ENCODE peak calls at places on chromosome 4, in eight cellular contexts. D is WTC11; H is fibroblast of mammary gland; Z is epithelial cell of esophagus; X is cardiac muscle cell; C is CD4-positive, alpha-beta T cell; I is activated B cell treated with CpG ODN at 0.5 μM for 24 hours; Q is AG04449. J is an unnamed sample.

GRCh38 chr4:10006236-10006603 is 15.1 kb downstream of the SLC2A9 start:
- DNase-seq in D (no peak), H (peak; percentile 69), Z (peak; percentile 95), X (peak; percentile 75), C (no peak), I (no peak), Q (no peak), J (no peak)

GRCh38 chr4:3369781-3370660 is 71.7 kb upstream of the HGFAC start:
- DNase-seq in D (no peak), H (peak; percentile 82), Z (peak; percentile 59), X (peak; percentile 87), C (peak; percentile 10), I (no peak), Q (peak; percentile 70), J (no peak)

GRCh38 chr4:15100994-15101695 is 98.9 kb downstream of the CPEB2 start:
- DNase-seq in D (no peak), H (peak; percentile 40), Z (no peak), X (peak; percentile 24), C (no peak), I (no peak), Q (no peak), J (no peak)

GRCh38 chr4:16472537-16472936 is 246.3 kb upstream of the TAPT1 start:
- DNase-seq in D (no peak), H (peak; percentile 47), Z (peak; percentile 65), X (no peak), C (no peak), I (no peak), Q (no peak), J (no peak)

GRCh38 chr4:10457255-10457801 is at the start of gene ZNF518B:
- DNase-seq in D (peak; percentile 74), H (peak; percentile 52), Z (peak; percentile 70), X (peak; percentile 81), C (peak; percentile 79), I (peak; percentile 85), Q (no peak), J (peak; percentile 72)

GRCh38 chr4:18012115-18012806 is 9.3 kb downstream of the LCORL start:
- DNase-seq in D (no peak), H (no peak), Z (no peak), X (peak; percentile 15), C (no peak), I (no peak), Q (no peak), J (no peak)

GRCh38 chr4:131764730-131765129 is 1384.4 kb upstream of the PCDH10 start:
- DNase-seq in D (no peak), H (no peak), Z (no peak), X (no peak), C (no peak), I (no peak), Q (no peak), J (no peak)

GRCh38 chr4:100935090-100935489 is 412.2 kb downstream of the PPP3CA start:
- DNase-seq in D (no peak), H (peak; percentile 20), Z (peak; percentile 48), X (no peak), C (no peak), I (no peak), Q (no peak), J (no peak)

GRCh38 chr4:14165253-14165942 is 537.9 kb upstream of the BOD1L1 start:
- DNase-seq in D (no peak), H (no peak), Z (no peak), X (no peak), C (no peak), I (no peak), Q (no peak), J (no peak)

GRCh38 chr4:7158081-7158750 is 34.1 kb upstream of the SORCS2 start:
- DNase-seq in D (no peak), H (no peak), Z (no peak), X (no peak), C (no peak), I (no peak), Q (no peak), J (no peak)

GRCh38 chr4:186134254-186134653 is 29.8 kb downstream of the FAM149A start:
- DNase-seq in D (no peak), H (no peak), Z (no peak), X (no peak), C (no peak), I (no peak), Q (no peak), J (no peak)

GRCh38 chr4:186131935-186132334 is 27.4 kb downstream of the FAM149A start:
- DNase-seq in D (no peak), H (no peak), Z (no peak), X (no peak), C (no peak), I (no peak), Q (no peak), J (no peak)

GRCh38 chr4:186137193-186137792 is 32.8 kb downstream of the FAM149A start:
- DNase-seq in D (no peak), H (peak; percentile 34), Z (peak; percentile 28), X (peak; percentile 56), C (no peak), I (no peak), Q (no peak), J (no peak)

GRCh38 chr4:186128842-186129241 is 24.3 kb downstream of the FAM149A start:
- DNase-seq in D (no peak), H (no peak), Z (no peak), X (no peak), C (no peak), I (no peak), Q (no peak), J (no peak)

GRCh38 chr4:186132577-186133277 is 28.2 kb downstream of the FAM149A start:
- DNase-seq in D (peak; percentile 59), H (peak; percentile 7), Z (peak; percentile 50), X (peak; percentile 60), C (no peak), I (no peak), Q (no peak), J (peak; percentile 41)
- TF ChIP-seq CTCF in D (no peak), H (no peak), Z (no peak), X (peak; percentile 46), C (peak; percentile 18), I (no peak), Q (peak; percentile 19), J (peak; percentile 21)

GRCh38 chr4:150131581-150132228 is 53.5 kb downstream of the DCLK2 start:
- DNase-seq in D (no peak), H (peak; percentile 79), Z (no peak), X (no peak), C (no peak), I (no peak), Q (no peak), J (no peak)
- TF ChIP-seq CTCF in D (no peak), H (no peak), Z (no peak), X (no peak), C (no peak), I (no peak), Q (no peak), J (no peak)

GRCh38 chr4:829291-829690 is 3.4 kb upstream of the CPLX1 start:
- DNase-seq in D (no peak), H (no peak), Z (no peak), X (no peak), C (no peak), I (no peak), Q (no peak), J (no peak)
- TF ChIP-seq CTCF in D (no peak), H (no peak), Z (no peak), X (no peak), C (no peak), I (no peak), Q (no peak), J (no peak)

DNA sequence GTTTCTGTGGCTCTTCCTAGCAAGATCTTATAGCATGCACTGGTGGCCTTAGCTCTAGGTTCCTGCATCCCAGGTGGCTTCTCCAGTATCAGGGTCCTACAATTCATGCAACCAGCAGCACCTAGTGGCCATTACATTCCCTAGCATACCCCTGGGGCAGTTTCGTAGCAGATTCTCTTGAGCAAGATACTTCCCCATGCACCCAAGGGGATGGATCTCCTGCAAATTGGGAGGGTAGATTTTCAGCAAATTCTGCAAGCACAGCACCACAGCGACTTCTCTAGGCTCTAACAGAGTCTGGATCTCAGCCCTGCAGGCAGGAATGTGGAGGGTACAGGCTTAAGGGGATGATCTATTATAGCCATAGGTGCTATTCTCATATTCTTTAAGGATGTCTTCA is 13.1 kb upstream of the SLC9B1 start:
- DNase-seq in D (peak; percentile 60), H (peak; percentile 31), Z (peak; percentile 63), X (peak; percentile 55), C (no peak), I (no peak), Q (no peak), J (no peak)
- TF ChIP-seq CTCF in D (peak; percentile 67), H (peak; percentile 54), Z (peak; percentile 53), X (peak; percentile 63), C (no peak), I (no peak), Q (peak; percentile 46), J (peak; percentile 55)

GRCh38 chr4:44493924-44494323 is 45.3 kb upstream of the KCTD8 start:
- DNase-seq in D (no peak), H (peak; percentile 14), Z (peak; percentile 26), X (peak; percentile 6), C (no peak), I (no peak), Q (no peak), J (peak; percentile 12)
- TF ChIP-seq CTCF in D (no peak), H (peak; percentile 36), Z (peak; percentile 65), X (peak; percentile 34), C (no peak), I (no peak), Q (no peak), J (peak; percentile 38)

DNA sequence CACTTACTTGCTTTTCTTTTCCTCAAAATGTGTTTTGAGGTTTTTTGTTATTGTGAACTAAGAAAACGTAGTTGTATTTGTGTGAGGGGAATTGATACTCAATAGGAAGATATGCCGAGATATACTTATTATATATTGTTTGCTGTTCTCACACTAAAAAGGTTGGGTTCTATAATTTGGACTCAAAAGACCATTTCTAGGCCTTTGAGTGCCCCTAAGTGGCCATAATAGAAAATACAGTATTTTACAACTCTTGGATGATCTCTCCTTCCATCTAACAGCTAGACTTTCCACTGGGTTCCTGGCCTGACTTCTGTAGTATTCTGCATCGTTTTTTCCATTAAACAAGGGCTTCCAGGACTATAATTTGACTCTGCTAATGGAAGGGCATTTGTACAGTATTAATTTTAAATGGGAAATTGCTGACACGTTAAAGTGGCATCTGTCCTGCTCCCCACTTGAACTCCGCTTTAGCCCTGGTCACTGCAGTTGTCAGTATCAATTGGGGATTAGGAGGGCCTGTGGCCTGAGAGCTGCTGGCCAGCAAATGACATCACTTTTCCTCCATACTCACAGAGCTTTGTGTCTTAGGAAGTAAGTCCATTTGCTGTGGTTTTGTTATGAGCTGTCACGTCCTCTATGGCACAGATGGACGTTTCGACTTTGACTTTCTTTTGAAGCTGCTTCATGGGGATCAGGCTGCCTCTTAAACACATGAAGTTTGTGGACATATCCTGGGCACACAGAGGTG is 176.9 kb downstream of the SLIT2 start:
- DNase-seq in D (no peak), H (peak; percentile 34), Z (no peak), X (peak; percentile 47), C (no peak), I (no peak), Q (no peak), J (no peak)
- TF ChIP-seq CTCF in D (no peak), H (peak; percentile 31), Z (no peak), X (peak; percentile 29), C (no peak), I (no peak), Q (peak; percentile 9), J (peak; percentile 35)